ENCODE peak calls at places on chromosomes 2 and 18, in five cellular contexts. One of them, this sample, is unnamed.

GRCh38 chr2:102037681-102038080 is 45.9 kb downstream of the IL1R2 start:
- DNase-seq in WTC11: no peak
- DNase-seq in A549: no peak
- DNase-seq in GM12878: no peak
- DNase-seq in HepG2: no peak
- DNase-seq in this sample: no peak

GRCh38 chr18:57209697-57210096 is 62.8 kb downstream of the BOD1L2 start:
- DNase-seq in WTC11: no peak
- DNase-seq in A549: no peak
- DNase-seq in GM12878: no peak
- DNase-seq in HepG2: no peak
- DNase-seq in this sample: no peak

GRCh38 chr2:209579236-209579749 is 155.4 kb downstream of the MAP2 start:
- DNase-seq in WTC11: peak; percentile 21
- DNase-seq in A549: no peak
- DNase-seq in GM12878: no peak
- DNase-seq in HepG2: no peak
- DNase-seq in this sample: no peak

GRCh38 chr2:43605079-43605655 is 9.3 kb upstream of the THADA start:
- DNase-seq in WTC11: peak; percentile 41
- DNase-seq in A549: peak; percentile 69
- DNase-seq in GM12878: no peak
- DNase-seq in HepG2: peak; percentile 61
- DNase-seq in this sample: peak; percentile 51

GRCh38 chr2:119234021-119235019 is 10.7 kb downstream of the STEAP3 start:
- DNase-seq in WTC11: peak; percentile 74
- DNase-seq in A549: no peak
- DNase-seq in GM12878: no peak
- DNase-seq in HepG2: peak; percentile 50
- DNase-seq in this sample: peak; percentile 45

GRCh38 chr2:159035790-159036411 is 67.5 kb downstream of the TANC1 start:
- DNase-seq in WTC11: peak; percentile 54
- DNase-seq in A549: peak; percentile 10
- DNase-seq in GM12878: no peak
- DNase-seq in HepG2: peak; percentile 83
- DNase-seq in this sample: peak; percentile 34

GRCh38 chr2:179237209-179237946 is 27.3 kb downstream of the SESTD1 start:
- DNase-seq in WTC11: no peak
- DNase-seq in A549: no peak
- DNase-seq in GM12878: no peak
- DNase-seq in HepG2: peak; percentile 22
- DNase-seq in this sample: no peak

GRCh38 chr18:2325933-2326332 is 245.4 kb downstream of the METTL4 start:
- DNase-seq in WTC11: no peak
- DNase-seq in A549: no peak
- DNase-seq in GM12878: no peak
- DNase-seq in HepG2: no peak
- DNase-seq in this sample: peak; percentile 34

GRCh38 chr2:120929829-120930228 is 194.2 kb downstream of the GLI2 start:
- DNase-seq in WTC11: no peak
- DNase-seq in A549: no peak
- DNase-seq in GM12878: no peak
- DNase-seq in HepG2: no peak
- DNase-seq in this sample: no peak

GRCh38 chr2:61371027-61371426 is 99.9 kb downstream of the USP34 start:
- DNase-seq in WTC11: no peak
- DNase-seq in A549: no peak
- DNase-seq in GM12878: no peak
- DNase-seq in HepG2: no peak
- DNase-seq in this sample: no peak

GRCh38 chr18:62839874-62840713 is 124.8 kb downstream of the PHLPP1 start:
- DNase-seq in WTC11: no peak
- DNase-seq in A549: no peak
- DNase-seq in GM12878: no peak
- DNase-seq in HepG2: no peak
- DNase-seq in this sample: no peak

GRCh38 chr2:121476714-121477113 is 54.0 kb upstream of the RNU4ATAC start:
- DNase-seq in WTC11: no peak
- DNase-seq in A549: no peak
- DNase-seq in GM12878: no peak
- DNase-seq in HepG2: no peak
- DNase-seq in this sample: no peak

GRCh38 chr18:69401475-69402218 is 959 bp downstream of the DOK6 start:
- DNase-seq in WTC11: peak; percentile 21
- DNase-seq in A549: peak; percentile 2
- DNase-seq in GM12878: no peak
- DNase-seq in HepG2: no peak
- DNase-seq in this sample: no peak

GRCh38 chr2:30444283-30444682 is 2.8 kb upstream of the LCLAT1 start:
- DNase-seq in WTC11: no peak
- DNase-seq in A549: no peak
- DNase-seq in GM12878: no peak
- DNase-seq in HepG2: no peak
- DNase-seq in this sample: no peak

GRCh38 chr2:201852878-201853415 is 46.6 kb downstream of the CDK15 start:
- DNase-seq in WTC11: no peak
- DNase-seq in A549: peak; percentile 25
- DNase-seq in GM12878: no peak
- DNase-seq in HepG2: peak; percentile 13
- DNase-seq in this sample: no peak

GRCh38 chr2:190535586-190535985 is 1.1 kb upstream of the NEMP2 start:
- DNase-seq in WTC11: no peak
- DNase-seq in A549: no peak
- DNase-seq in GM12878: no peak
- DNase-seq in HepG2: no peak
- DNase-seq in this sample: no peak

GRCh38 chr2:37856101-37856751 is 68.9 kb upstream of the RMDN2 start:
- DNase-seq in WTC11: no peak
- DNase-seq in A549: no peak
- DNase-seq in GM12878: no peak
- DNase-seq in HepG2: no peak
- DNase-seq in this sample: no peak

GRCh38 chr18:26563024-26563423 is 14.7 kb upstream of the KCTD1 start:
- DNase-seq in WTC11: no peak
- DNase-seq in A549: no peak
- DNase-seq in GM12878: no peak
- DNase-seq in HepG2: no peak
- DNase-seq in this sample: no peak

GRCh38 chr2:43898134-43898957 is 59.6 kb downstream of the ABCG8 start:
- DNase-seq in WTC11: peak; percentile 38
- DNase-seq in A549: peak; percentile 64
- DNase-seq in GM12878: no peak
- DNase-seq in HepG2: peak; percentile 22
- DNase-seq in this sample: no peak

GRCh38 chr2:113166187-113166645 is 7.6 kb upstream of the PSD4 start:
- DNase-seq in WTC11: no peak
- DNase-seq in A549: no peak
- DNase-seq in GM12878: no peak
- DNase-seq in HepG2: peak; percentile 50
- DNase-seq in this sample: no peak

GRCh38 chr2:217329023-217329431 is 469.2 kb upstream of the TNP1 start:
- DNase-seq in WTC11: no peak
- DNase-seq in A549: no peak
- DNase-seq in GM12878: no peak
- DNase-seq in HepG2: no peak
- DNase-seq in this sample: no peak

GRCh38 chr2:67825476-67825875 is 237.3 kb downstream of the C1D start:
- DNase-seq in WTC11: no peak
- DNase-seq in A549: no peak
- DNase-seq in GM12878: no peak
- DNase-seq in HepG2: no peak
- DNase-seq in this sample: no peak

GRCh38 chr2:37324786-37325624 is at the start of gene PRKD3:
- DNase-seq in WTC11: no peak
- DNase-seq in A549: peak; percentile 55
- DNase-seq in GM12878: no peak
- DNase-seq in HepG2: peak; percentile 27
- DNase-seq in this sample: peak; percentile 86

GRCh38 chr2:8088810-8089209 is 593.0 kb upstream of the ID2 start:
- DNase-seq in WTC11: no peak
- DNase-seq in A549: no peak
- DNase-seq in GM12878: no peak
- DNase-seq in HepG2: no peak
- DNase-seq in this sample: no peak

GRCh38 chr2:27164960-27165763 is 16.4 kb downstream of the TCF23 start:
- DNase-seq in WTC11: no peak
- DNase-seq in A549: no peak
- DNase-seq in GM12878: peak; percentile 57
- DNase-seq in HepG2: no peak
- DNase-seq in this sample: no peak

GRCh38 chr2:24105816-24106215 is 17.3 kb downstream of the PFN4 start:
- DNase-seq in WTC11: no peak
- DNase-seq in A549: no peak
- DNase-seq in GM12878: no peak
- DNase-seq in HepG2: no peak
- DNase-seq in this sample: no peak

GRCh38 chr2:94997981-94998920 is 27.3 kb upstream of the MAL start:
- DNase-seq in WTC11: peak; percentile 43
- DNase-seq in A549: no peak
- DNase-seq in GM12878: no peak
- DNase-seq in HepG2: no peak
- DNase-seq in this sample: no peak

GRCh38 chr2:88481937-88482336 is 29.4 kb upstream of the FOXI3 start:
- DNase-seq in WTC11: no peak
- DNase-seq in A549: no peak
- DNase-seq in GM12878: no peak
- DNase-seq in HepG2: no peak
- DNase-seq in this sample: peak; percentile 9

GRCh38 chr2:172101008-172101706 is 1.5 kb downstream of the DLX2 start:
- DNase-seq in WTC11: no peak
- DNase-seq in A549: no peak
- DNase-seq in GM12878: no peak
- DNase-seq in HepG2: no peak
- DNase-seq in this sample: no peak

GRCh38 chr2:157875720-157876065 is 437 bp downstream of the ACVR1 start:
- DNase-seq in WTC11: peak; percentile 59
- DNase-seq in A549: peak; percentile 27
- DNase-seq in GM12878: no peak
- DNase-seq in HepG2: peak; percentile 18
- DNase-seq in this sample: peak; percentile 79

GRCh38 chr2:3115301-3116042 is 262.1 kb downstream of the EIPR1 start:
- DNase-seq in WTC11: no peak
- DNase-seq in A549: no peak
- DNase-seq in GM12878: no peak
- DNase-seq in HepG2: no peak
- DNase-seq in this sample: no peak

GRCh38 chr2:73210696-73211095 is 3.3 kb upstream of the SMYD5 start:
- DNase-seq in WTC11: no peak
- DNase-seq in A549: no peak
- DNase-seq in GM12878: no peak
- DNase-seq in HepG2: no peak
- DNase-seq in this sample: no peak

DNA sequence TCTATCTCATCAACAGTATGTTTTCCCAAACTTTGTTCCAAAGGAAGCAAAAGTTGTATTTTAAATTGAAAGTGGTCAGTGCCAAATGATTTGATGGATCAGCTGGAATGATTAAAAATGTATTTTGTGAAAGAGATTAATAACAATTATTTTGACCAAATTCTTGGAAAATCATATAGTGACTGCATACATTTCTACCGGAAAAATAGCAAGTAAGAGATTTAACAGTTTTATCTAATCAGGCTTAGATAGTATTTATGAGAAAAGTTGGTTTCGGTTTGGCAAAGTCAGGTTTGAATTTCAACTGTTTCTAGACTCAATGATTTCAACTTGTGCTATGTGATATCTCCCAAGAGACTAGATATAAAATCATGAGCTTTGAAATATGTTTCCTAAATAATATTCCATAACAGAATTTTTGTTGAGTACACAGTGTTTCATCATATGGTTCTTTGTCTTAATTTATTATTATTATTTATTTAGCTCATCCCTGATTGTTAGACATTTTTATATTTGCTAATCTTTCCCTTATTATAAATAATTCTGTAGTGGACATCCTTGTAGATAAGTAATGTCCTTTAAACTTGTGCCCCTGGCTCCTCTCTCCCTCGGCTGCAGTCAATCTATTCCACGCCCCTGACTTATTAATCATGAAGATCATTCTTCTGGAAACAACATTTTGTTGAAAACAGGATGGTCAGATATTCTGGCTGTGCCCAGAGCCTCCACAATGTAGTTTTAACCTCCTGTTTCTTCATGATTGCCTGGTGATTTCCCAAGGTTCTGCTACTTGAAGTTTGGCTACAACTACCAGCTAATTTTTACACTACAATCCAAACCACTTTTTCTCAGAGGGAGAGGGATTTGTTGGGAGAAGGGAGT is 520.7 kb upstream of the TCF4 start:
- DNase-seq in WTC11: no peak
- DNase-seq in A549: no peak
- DNase-seq in GM12878: no peak
- DNase-seq in HepG2: no peak
- DNase-seq in this sample: no peak
- TF ChIP-seq ESRRA in WTC11: no peak
- TF ChIP-seq ESRRA in A549: no peak
- TF ChIP-seq ESRRA in GM12878: no peak
- TF ChIP-seq ESRRA in HepG2: no peak
- TF ChIP-seq ESRRA in this sample: no peak

GRCh38 chr2:240999001-240999791 is 778 bp downstream of the SNED1 start:
- DNase-seq in WTC11: no peak
- DNase-seq in A549: no peak
- DNase-seq in GM12878: no peak
- DNase-seq in HepG2: no peak
- DNase-seq in this sample: peak; percentile 24
- TF ChIP-seq ESRRA in WTC11: no peak
- TF ChIP-seq ESRRA in A549: no peak
- TF ChIP-seq ESRRA in GM12878: no peak
- TF ChIP-seq ESRRA in HepG2: no peak
- TF ChIP-seq ESRRA in this sample: no peak

DNA sequence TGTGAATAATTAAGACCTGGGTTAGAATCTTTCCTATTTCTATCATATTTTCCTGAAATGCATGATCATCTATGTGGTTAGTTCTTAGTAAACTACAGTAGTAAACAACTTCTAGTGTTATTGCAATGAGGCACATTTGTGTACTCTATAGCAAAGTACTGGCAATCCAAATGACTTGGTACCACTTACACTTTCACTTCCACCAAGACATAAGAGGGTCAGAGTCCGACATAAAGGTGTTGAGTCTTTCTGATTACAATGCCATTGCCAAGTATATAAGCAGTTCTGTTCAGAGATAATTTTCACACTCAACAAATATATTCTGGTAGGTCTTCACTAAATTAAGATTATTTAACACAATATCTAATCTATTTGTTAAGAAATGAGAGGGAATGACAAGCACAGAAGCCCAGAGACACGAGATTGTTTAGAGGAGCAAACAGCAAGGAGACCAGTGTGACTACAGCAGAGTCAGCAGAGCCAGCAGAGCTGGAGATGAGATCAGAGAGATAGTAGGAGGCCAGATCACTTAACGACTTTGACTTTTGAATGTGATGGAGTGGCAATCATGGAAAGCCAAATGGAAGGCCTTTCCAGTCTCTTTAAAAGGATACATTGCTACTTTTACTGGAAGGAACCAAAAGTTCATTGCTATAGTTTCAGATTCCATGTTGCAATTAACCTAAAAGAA is 27.5 kb downstream of the SOS1 start:
- DNase-seq in WTC11: no peak
- DNase-seq in A549: no peak
- DNase-seq in GM12878: no peak
- DNase-seq in HepG2: no peak
- DNase-seq in this sample: no peak
- TF ChIP-seq ESRRA in WTC11: no peak
- TF ChIP-seq ESRRA in A549: no peak
- TF ChIP-seq ESRRA in GM12878: no peak
- TF ChIP-seq ESRRA in HepG2: no peak
- TF ChIP-seq ESRRA in this sample: no peak

GRCh38 chr2:165391791-165392190 is 77.7 kb upstream of the CSRNP3 start:
- DNase-seq in WTC11: no peak
- DNase-seq in A549: no peak
- DNase-seq in GM12878: no peak
- DNase-seq in HepG2: no peak
- DNase-seq in this sample: no peak
- TF ChIP-seq ESRRA in WTC11: no peak
- TF ChIP-seq ESRRA in A549: no peak
- TF ChIP-seq ESRRA in GM12878: no peak
- TF ChIP-seq ESRRA in HepG2: no peak
- TF ChIP-seq ESRRA in this sample: no peak

This sample was measured in K562.